ENCODE peak calls at places on chromosomes 16 and 17, in four cellular contexts. One of them, this sample, is unnamed.

GRCh38 chr16:55835578-55835977 is 2.7 kb upstream of the CES1 start:
- DNase-seq in mammary epithelial cell: no peak
- DNase-seq in cardiac muscle cell: no peak
- DNase-seq in heart right ventricle: no peak
- DNase-seq in this sample: peak

GRCh38 chr17:41176744-41177387 is 1.2 kb downstream of the KRTAP4-2 start:
- DNase-seq in mammary epithelial cell: no peak
- DNase-seq in cardiac muscle cell: no peak
- DNase-seq in heart right ventricle: no peak
- DNase-seq in this sample: no peak

GRCh38 chr16:31367875-31368274 is 12.9 kb downstream of the ITGAX start:
- DNase-seq in mammary epithelial cell: no peak
- DNase-seq in cardiac muscle cell: no peak
- DNase-seq in heart right ventricle: no peak
- DNase-seq in this sample: no peak

GRCh38 chr16:31250782-31251384 is 8.9 kb upstream of the ITGAM start:
- DNase-seq in mammary epithelial cell: no peak
- DNase-seq in cardiac muscle cell: no peak
- DNase-seq in heart right ventricle: no peak
- DNase-seq in this sample: no peak

GRCh38 chr17:68602267-68602644 is 1.1 kb upstream of the FAM20A start:
- DNase-seq in mammary epithelial cell: no peak
- DNase-seq in cardiac muscle cell: no peak
- DNase-seq in heart right ventricle: no peak
- DNase-seq in this sample: no peak

GRCh38 chr17:7705269-7706255 is 560 bp downstream of the EFNB3 start:
- DNase-seq in mammary epithelial cell: no peak
- DNase-seq in cardiac muscle cell: peak
- DNase-seq in heart right ventricle: no peak
- DNase-seq in this sample: no peak

GRCh38 chr17:76410328-76410965 is 26.0 kb downstream of the SPHK1 start:
- DNase-seq in mammary epithelial cell: no peak
- DNase-seq in cardiac muscle cell: no peak
- DNase-seq in heart right ventricle: no peak
- DNase-seq in this sample: no peak

GRCh38 chr16:88681709-88682451 is 4.4 kb downstream of the SNAI3 start:
- DNase-seq in mammary epithelial cell: no peak
- DNase-seq in cardiac muscle cell: no peak
- DNase-seq in heart right ventricle: peak
- DNase-seq in this sample: peak

GRCh38 chr16:47958726-47959125 is 197.1 kb downstream of the ABCC12 start:
- DNase-seq in mammary epithelial cell: no peak
- DNase-seq in cardiac muscle cell: no peak
- DNase-seq in heart right ventricle: no peak
- DNase-seq in this sample: no peak

GRCh38 chr16:84534815-84535214 is 30.4 kb upstream of the MEAK7 start:
- DNase-seq in mammary epithelial cell: no peak
- DNase-seq in cardiac muscle cell: no peak
- DNase-seq in heart right ventricle: no peak
- DNase-seq in this sample: no peak

DNA sequence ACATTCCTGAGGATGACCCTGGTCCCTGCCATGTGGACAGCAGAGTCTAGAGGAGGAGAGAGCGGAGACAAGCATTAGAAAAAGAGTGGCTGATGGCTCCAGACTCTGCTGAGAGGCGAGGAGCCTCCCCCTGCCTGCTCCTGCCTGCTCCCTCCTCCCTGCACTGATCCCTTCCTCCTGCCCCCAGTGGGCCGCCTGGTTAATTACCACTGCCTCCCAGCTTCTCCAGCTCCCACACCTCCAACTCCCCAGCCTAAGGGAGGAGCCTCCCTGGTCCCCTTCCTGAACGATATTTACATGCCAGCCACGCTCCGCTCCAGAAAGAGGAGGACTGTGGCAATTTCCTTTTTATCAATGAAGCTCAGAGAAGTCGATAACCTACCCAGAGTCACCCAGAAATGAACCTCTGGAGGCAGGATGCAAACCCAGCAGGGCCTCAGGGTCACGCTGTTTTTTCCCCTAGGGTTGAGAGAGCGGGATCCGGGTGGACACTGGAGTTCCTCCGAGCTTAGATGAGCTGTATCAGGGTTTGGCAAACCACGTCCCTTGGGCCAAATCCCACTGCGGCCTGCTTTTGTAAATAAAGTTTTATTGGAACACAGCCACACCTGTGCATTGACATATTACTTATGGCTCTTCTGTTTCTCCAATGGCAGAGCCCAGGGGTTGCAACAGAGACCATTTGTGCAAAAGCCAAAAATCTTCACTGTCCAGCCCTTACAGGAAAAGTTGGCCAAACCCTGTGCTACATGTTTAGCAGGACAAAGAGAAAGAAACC is 27.1 kb upstream of the JPH3 start:
- DNase-seq in mammary epithelial cell: no peak
- DNase-seq in cardiac muscle cell: no peak
- DNase-seq in heart right ventricle: no peak
- DNase-seq in this sample: no peak
- TF ChIP-seq CTCF in mammary epithelial cell: peak
- TF ChIP-seq CTCF in cardiac muscle cell: peak
- TF ChIP-seq CTCF in heart right ventricle: no peak
- TF ChIP-seq CTCF in this sample: no peak

GRCh38 chr17:78820122-78820792 is 20.4 kb downstream of the USP36 start:
- DNase-seq in mammary epithelial cell: no peak
- DNase-seq in cardiac muscle cell: no peak
- DNase-seq in heart right ventricle: no peak
- DNase-seq in this sample: no peak

GRCh38 chr17:78821961-78822360 is 18.7 kb downstream of the USP36 start:
- DNase-seq in mammary epithelial cell: no peak
- DNase-seq in cardiac muscle cell: no peak
- DNase-seq in heart right ventricle: no peak
- DNase-seq in this sample: no peak

GRCh38 chr17:78822552-78822951 is 18.1 kb downstream of the USP36 start:
- DNase-seq in mammary epithelial cell: no peak
- DNase-seq in cardiac muscle cell: no peak
- DNase-seq in heart right ventricle: no peak
- DNase-seq in this sample: no peak

GRCh38 chr17:78819402-78819801 is 21.2 kb downstream of the USP36 start:
- DNase-seq in mammary epithelial cell: no peak
- DNase-seq in cardiac muscle cell: no peak
- DNase-seq in heart right ventricle: no peak
- DNase-seq in this sample: no peak

GRCh38 chr17:78820841-78821240 is 19.8 kb downstream of the USP36 start:
- DNase-seq in mammary epithelial cell: no peak
- DNase-seq in cardiac muscle cell: no peak
- DNase-seq in heart right ventricle: no peak
- DNase-seq in this sample: no peak
- H3K27ac ChIP-seq in mammary epithelial cell: no peak
- H3K27ac ChIP-seq in cardiac muscle cell: no peak
- H3K27ac ChIP-seq in heart right ventricle: no peak
- H3K27ac ChIP-seq in this sample: no peak

GRCh38 chr16:1781758-1782407 is 488 bp downstream of the SPSB3 start:
- DNase-seq in mammary epithelial cell: peak
- DNase-seq in cardiac muscle cell: peak
- DNase-seq in heart right ventricle: peak
- DNase-seq in this sample: no peak
- TF ChIP-seq CTCF in mammary epithelial cell: no peak
- TF ChIP-seq CTCF in cardiac muscle cell: peak
- TF ChIP-seq CTCF in heart right ventricle: no peak
- TF ChIP-seq CTCF in this sample: no peak

DNA sequence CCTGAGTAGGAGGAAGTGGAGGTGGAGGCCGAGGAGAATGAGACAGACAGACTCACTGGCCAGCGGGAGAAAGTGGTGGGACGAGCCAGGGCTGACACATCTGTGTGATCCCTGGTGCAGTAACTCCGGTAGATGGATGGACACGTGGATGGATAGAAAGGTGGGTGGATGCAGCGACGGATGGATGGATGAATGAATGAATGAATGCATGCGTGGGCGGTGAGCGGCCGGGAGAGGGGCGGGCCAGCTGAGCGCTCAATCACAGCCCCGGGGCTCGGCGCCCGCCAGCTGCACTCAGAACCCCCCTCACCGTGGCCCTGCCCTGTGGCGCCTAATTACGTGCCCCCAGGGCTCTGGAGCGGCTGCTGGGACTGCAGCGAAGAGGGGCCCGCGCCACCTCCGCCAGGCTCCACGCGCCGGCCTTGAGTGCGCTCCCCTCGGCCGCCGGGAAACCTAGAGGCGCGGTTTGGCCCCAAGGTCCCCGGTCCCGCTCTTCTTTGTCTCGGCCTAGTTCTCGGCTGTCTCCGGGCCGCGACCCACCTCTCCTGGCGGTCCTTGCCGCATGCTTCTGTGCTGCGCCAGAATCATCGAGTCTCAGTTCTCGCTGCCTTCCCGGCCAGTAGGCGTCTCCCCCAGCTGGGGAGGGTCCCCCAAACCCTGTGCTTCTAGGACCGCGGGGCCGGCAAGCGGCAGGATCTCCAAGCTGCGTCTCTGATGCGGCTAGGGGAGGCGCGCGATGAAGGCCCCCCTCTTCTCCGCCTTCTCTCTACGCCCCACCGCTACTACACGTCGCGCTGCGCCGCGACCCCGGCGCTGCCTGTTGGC is 41.0 kb downstream of the RAI1 start:
- DNase-seq in mammary epithelial cell: no peak
- DNase-seq in cardiac muscle cell: peak
- DNase-seq in heart right ventricle: no peak
- DNase-seq in this sample: no peak
- H3K27ac ChIP-seq in mammary epithelial cell: no peak
- H3K27ac ChIP-seq in cardiac muscle cell: no peak
- H3K27ac ChIP-seq in heart right ventricle: no peak
- H3K27ac ChIP-seq in this sample: no peak

DNA sequence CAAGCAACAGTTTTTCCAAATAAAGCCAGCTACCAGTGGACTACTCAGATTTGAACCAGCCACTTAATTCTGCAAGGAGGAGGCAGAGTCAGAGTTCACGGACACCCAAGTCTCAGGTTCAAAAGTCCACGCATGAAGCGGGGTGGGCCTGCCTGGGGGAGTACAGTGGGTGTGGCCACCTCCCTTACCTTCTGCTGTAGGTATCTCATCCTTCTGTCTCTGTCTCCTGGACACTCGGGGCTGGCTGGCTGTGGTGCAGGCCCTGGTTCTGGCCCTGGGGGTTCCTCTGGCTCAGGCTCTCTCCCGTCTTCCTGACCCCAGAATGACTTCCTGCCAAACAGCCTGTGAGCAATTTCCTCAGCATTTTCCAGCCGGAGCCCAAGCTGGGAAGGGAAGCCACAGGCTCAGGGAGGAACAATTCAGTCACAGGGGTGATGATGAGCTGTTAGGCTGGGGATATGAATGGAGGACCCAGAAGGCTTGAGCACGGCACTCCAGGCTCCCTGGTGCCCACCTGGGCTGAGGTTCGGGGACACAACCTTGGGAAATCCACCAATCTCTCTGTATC is 101.9 kb downstream of the LITAF start:
- DNase-seq in mammary epithelial cell: no peak
- DNase-seq in cardiac muscle cell: no peak
- DNase-seq in heart right ventricle: no peak
- DNase-seq in this sample: no peak
- TF ChIP-seq CTCF in mammary epithelial cell: no peak
- TF ChIP-seq CTCF in cardiac muscle cell: no peak
- TF ChIP-seq CTCF in heart right ventricle: no peak
- TF ChIP-seq CTCF in this sample: no peak

DNA sequence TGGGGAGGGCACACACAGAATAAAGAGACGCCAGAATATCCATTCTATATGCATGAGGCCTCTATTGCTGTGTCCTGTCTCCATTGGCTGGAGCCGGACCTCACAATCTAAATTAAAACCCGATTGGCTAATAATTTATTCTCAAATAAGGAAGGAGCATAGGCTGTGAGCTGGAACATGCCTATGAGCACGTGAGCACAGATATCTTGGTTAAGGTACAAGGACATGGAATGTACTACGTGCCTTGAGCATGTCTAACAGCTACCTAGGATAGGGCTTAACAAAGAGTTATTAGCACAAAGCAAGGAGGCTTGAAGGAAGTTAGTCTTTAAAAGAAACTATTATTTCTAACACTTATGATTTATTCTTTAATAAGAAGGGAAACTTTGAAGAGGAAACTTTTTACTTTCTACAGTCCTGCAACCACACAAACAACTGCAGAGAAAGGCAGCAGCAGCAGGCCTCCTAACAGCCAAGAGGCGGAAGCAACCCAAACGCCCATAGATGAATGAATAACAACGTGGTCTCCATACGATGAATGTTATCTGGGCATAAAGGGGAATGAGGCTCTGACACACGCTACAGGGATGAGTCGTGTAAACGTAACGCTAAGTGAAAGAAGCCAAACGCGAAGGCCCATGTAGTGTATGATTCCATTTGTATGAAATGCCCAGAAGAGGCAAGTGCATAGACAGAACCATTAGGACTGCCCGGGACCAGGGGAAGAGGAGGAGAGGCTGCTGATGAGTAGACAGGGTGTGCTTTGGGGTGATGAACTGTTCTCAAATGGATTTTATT is 94.6 kb upstream of the DNAH17 start:
- DNase-seq in mammary epithelial cell: no peak
- DNase-seq in cardiac muscle cell: no peak
- DNase-seq in heart right ventricle: no peak
- DNase-seq in this sample: no peak
- H3K27ac ChIP-seq in mammary epithelial cell: no peak
- H3K27ac ChIP-seq in cardiac muscle cell: no peak
- H3K27ac ChIP-seq in heart right ventricle: no peak
- H3K27ac ChIP-seq in this sample: no peak